ENCODE peak calls at places on chromosomes 5 and 9, in five cellular contexts. M, Z, A, U and Y are unnamed samples.
A peak's percentile ranks its signal among the peaks of the same experiment; 100 is the strongest.

GRCh38 chr9:33778700-33779351 is 16.5 kb upstream of the PRSS3 start:
- DNase-seq in M (no peak), Z (peak; percentile 65), A (no peak), U (peak; percentile 69), Y (peak; percentile 36)

GRCh38 chr5:112795944-112796678 is 58.4 kb downstream of the APC start:
- DNase-seq in M (no peak), Z (no peak), A (no peak), U (no peak), Y (no peak)

GRCh38 chr5:55151923-55152842 is 7.8 kb upstream of the GPX8 start:
- DNase-seq in M (no peak), Z (no peak), A (no peak), U (no peak), Y (no peak)

GRCh38 chr5:15823413-15823812 is 323.4 kb downstream of the FBXL7 start:
- DNase-seq in M (no peak), Z (no peak), A (no peak), U (no peak), Y (no peak)

GRCh38 chr9:1604942-1605560 is 410.1 kb upstream of the SMARCA2 start:
- DNase-seq in M (no peak), Z (no peak), A (no peak), U (no peak), Y (no peak)

GRCh38 chr9:89407070-89407469 is 88.8 kb downstream of the SECISBP2 start:
- DNase-seq in M (no peak), Z (no peak), A (no peak), U (no peak), Y (no peak)

GRCh38 chr9:99056876-99057664 is 47.8 kb upstream of the TGFBR1 start:
- DNase-seq in M (no peak), Z (no peak), A (no peak), U (no peak), Y (no peak)

GRCh38 chr9:91131433-91131839 is 230.3 kb downstream of the AUH start:
- DNase-seq in M (peak; percentile 65), Z (no peak), A (no peak), U (peak; percentile 88), Y (peak; percentile 49)

GRCh38 chr5:173472784-173473278 is 143.6 kb downstream of the BOD1 start:
- DNase-seq in M (no peak), Z (peak; percentile 35), A (no peak), U (no peak), Y (peak; percentile 42)

GRCh38 chr9:128902351-128903078 is 18.3 kb upstream of the PHYHD1 start:
- DNase-seq in M (no peak), Z (no peak), A (peak; percentile 97), U (peak; percentile 96), Y (no peak)

GRCh38 chr9:125631391-125632085 is 75.5 kb downstream of the MAPKAP1 start:
- DNase-seq in M (no peak), Z (no peak), A (no peak), U (no peak), Y (peak; percentile 36)

GRCh38 chr5:54654211-54654610 is 136.7 kb downstream of the SNX18 start:
- DNase-seq in M (no peak), Z (no peak), A (no peak), U (no peak), Y (no peak)

GRCh38 chr5:124951105-124951504 is 204.7 kb upstream of the ZNF608 start:
- DNase-seq in M (no peak), Z (no peak), A (no peak), U (no peak), Y (no peak)

GRCh38 chr5:154713615-154714125 is 41.5 kb upstream of the LARP1 start:
- DNase-seq in M (no peak), Z (peak; percentile 32), A (no peak), U (peak; percentile 58), Y (no peak)

GRCh38 chr5:112917453-112918005 is 4.5 kb downstream of the REEP5 start:
- DNase-seq in M (no peak), Z (no peak), A (no peak), U (no peak), Y (no peak)

GRCh38 chr9:95506438-95506691 is 10.4 kb downstream of the PTCH1 start:
- DNase-seq in M (peak; percentile 51), Z (peak; percentile 56), A (no peak), U (no peak), Y (no peak)

GRCh38 chr5:111117149-111117548 is 25.0 kb downstream of the WDR36 start:
- DNase-seq in M (no peak), Z (no peak), A (no peak), U (no peak), Y (no peak)

GRCh38 chr5:130324953-130325671 is 420.8 kb downstream of the CHSY3 start:
- DNase-seq in M (no peak), Z (no peak), A (no peak), U (no peak), Y (no peak)

DNA sequence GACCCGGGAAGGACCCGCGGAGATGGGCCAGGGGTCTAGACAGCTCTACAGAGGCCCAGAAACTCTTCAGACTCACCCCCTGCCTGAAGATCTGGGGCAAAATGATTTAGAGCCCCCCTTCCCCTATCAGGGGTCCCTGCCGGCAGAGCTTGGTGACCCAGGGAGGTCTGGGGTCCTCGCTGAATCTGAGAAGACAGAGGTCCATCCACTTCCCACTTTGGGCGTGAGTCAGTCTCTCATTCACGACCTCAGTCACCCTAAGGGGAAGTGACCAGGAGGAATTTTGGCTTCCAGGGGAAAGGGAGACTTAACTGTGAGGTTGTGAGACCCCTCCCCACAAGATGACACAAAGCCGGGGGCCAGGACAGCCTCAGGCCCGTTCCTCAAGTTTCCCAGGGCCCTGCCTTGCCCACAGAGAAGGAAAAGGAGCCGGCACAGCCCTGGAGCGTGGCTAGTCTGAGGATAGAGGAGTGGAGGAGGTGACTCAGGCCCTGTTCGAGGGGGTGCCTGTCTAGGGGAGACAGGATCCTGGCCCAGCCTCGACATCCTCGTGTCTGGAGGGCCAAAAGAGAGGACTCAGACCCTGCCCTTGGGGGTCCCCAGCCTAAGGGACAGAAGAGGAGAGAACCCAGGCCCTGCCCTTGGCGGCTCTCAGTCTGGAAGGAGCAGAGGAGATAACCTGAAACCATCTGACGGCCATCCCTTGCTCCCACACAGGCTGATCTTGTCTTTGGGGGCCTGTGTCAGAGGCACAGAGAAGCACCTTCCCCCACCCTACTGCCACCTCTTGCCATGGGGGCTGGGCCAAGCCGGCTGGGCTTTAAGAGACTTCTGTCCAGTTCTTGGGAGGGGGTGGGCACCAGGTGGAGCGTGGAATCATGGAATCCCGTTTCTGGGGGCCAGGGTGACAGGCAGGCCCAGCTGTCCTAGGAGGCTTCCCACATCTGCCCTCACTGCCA is 885 bp downstream of the PDLIM4 start:
- DNase-seq in M (peak; percentile 58), Z (no peak), A (peak; percentile 65), U (peak; percentile 47), Y (no peak)
- TF ChIP-seq POLR2A in M (no peak), Z (no peak), A (no peak), U (no peak), Y (no peak)

GRCh38 chr9:136179761-136180160 is 25.2 kb downstream of the LHX3 start:
- DNase-seq in M (no peak), Z (no peak), A (no peak), U (no peak), Y (no peak)
- H3K27me3 ChIP-seq in M (no peaks in the 10 kb centered on the region), Z (no peaks in the 10 kb centered on the region), A (peaks cover 17% of the 10 kb centered on the region), U (no peaks in the 10 kb centered on the region), Y (peaks cover under 1% of the 10 kb centered on the region)

GRCh38 chr5:61624553-61624952 is 292.5 kb downstream of the ZSWIM6 start:
- DNase-seq in M (no peak), Z (no peak), A (no peak), U (no peak), Y (no peak)
- TF ChIP-seq CTCF in M (no peak), Z (no peak), A (no peak), U (no peak), Y (no peak)

GRCh38 chr5:149488645-149489306 is 62.5 kb downstream of the CSNK1A1 start:
- DNase-seq in M (no peak), Z (no peak), A (no peak), U (no peak), Y (no peak)

GRCh38 chr5:149493316-149493715 is 57.9 kb downstream of the CSNK1A1 start:
- DNase-seq in M (no peak), Z (no peak), A (no peak), U (no peak), Y (no peak)

GRCh38 chr5:149492781-149493180 is 58.5 kb downstream of the CSNK1A1 start:
- DNase-seq in M (no peak), Z (no peak), A (no peak), U (no peak), Y (no peak)

GRCh38 chr5:149489605-149490037 is 61.6 kb downstream of the CSNK1A1 start:
- DNase-seq in M (peak; percentile 45), Z (peak; percentile 33), A (no peak), U (no peak), Y (peak; percentile 47)

GRCh38 chr5:149490599-149491187 is 60.5 kb downstream of the CSNK1A1 start:
- DNase-seq in M (no peak), Z (no peak), A (no peak), U (no peak), Y (peak; percentile 15)
- TF ChIP-seq POLR2A in M (no peak), Z (no peak), A (no peak), U (no peak), Y (no peak)

DNA sequence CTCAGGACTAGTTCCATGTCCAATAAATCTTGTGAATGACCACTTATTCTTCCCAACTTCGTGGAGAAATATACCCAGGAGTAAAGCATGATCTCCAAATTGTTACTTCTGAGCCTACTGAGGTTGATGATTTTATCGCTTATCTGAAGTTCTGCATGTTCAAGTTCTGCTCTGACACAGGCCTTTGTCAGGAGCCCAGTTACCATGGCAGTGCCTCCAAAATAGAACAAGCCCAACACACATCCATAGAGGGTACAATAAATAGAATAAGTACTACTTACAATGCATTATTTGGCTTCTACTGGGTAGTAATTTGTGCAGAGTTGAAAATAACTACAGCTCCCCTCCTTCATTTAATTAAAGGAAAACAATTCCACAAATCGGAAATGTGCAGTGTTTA is 373.7 kb downstream of the NTRK2 start:
- DNase-seq in M (no peak), Z (no peak), A (no peak), U (no peak), Y (no peak)
- H3K27me3 ChIP-seq in M (no peaks in the 10 kb centered on the region), Z (no peaks in the 10 kb centered on the region), A (peaks cover 5% of the 10 kb centered on the region), U (no peaks in the 10 kb centered on the region), Y (no peaks in the 10 kb centered on the region)

GRCh38 chr9:105148328-105149006 is 96.0 kb upstream of the SLC44A1 start:
- DNase-seq in M (no peak), Z (no peak), A (no peak), U (no peak), Y (no peak)
- TF ChIP-seq CTCF in M (no peak), Z (no peak), A (no peak), U (no peak), Y (no peak)

DNA sequence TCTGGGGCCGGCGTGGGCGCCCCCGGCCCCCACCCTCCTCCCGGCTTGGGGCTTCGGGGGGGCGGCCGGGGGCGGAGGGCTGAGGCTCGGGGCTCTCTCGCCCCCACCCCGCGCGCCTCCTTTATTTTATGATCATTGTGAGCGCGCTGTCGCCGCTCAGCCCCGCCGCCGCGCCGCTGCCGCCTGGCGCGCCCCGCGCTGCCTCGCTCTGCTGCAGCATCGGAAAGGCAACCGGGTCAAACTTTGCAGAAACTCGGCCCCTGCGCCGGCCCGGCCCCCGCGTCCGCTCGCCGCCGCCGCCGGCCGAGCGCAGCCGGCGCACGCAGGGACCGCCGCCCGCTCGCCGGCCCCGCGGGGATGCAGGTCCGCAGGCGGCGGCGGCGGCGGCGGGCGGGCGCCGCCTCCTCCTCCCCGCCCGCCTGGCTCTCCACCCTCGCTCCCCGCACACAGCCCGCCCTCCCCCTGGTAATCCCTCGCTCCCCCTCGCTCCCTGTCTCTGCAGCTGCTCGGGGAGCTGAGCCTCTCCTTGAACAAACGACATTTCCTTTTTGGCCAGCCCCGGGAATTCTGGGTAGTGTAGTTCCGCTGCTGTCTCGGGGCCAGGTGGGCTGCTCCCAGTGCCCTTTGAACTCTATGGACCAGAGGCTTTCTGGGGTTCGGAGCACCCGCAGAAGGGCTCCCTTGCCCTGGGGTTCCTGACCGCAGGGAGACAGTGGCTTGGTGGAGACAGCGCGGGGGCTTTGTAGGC is 1.5 kb upstream of the FAM78A start:
- DNase-seq in M (peak; percentile 75), Z (peak; percentile 80), A (peak; percentile 93), U (peak; percentile 90), Y (peak; percentile 89)
- TF ChIP-seq POLR2A in M (no peak), Z (no peak), A (no peak), U (no peak), Y (no peak)